ENCODE peak calls at places on chromosomes 4 and X, in six cellular contexts. One of them, this sample, is unnamed.

GRCh38 chr4:151218343-151218742 is 58.6 kb upstream of the PRSS48 start:
- DNase-seq in ovary: no peak
- DNase-seq in BE2C: no peak
- DNase-seq in A549: no peak
- DNase-seq in HCT116: no peak
- DNase-seq in fibroblast of villous mesenchyme: peak
- DNase-seq in this sample: no peak

GRCh38 chrX:7086384-7086783 is 61.1 kb upstream of the STS start:
- DNase-seq in ovary: no peak
- DNase-seq in fibroblast of villous mesenchyme: peak
- DNase-seq in A549: no peak
- DNase-seq in BE2C: no peak
- DNase-seq in HCT116: no peak
- DNase-seq in this sample: no peak

GRCh38 chr4:18390655-18391369 is 369.3 kb upstream of the LCORL start:
- DNase-seq in fibroblast of villous mesenchyme: no peak
- DNase-seq in BE2C: no peak
- DNase-seq in A549: no peak
- DNase-seq in ovary: no peak
- DNase-seq in HCT116: peak
- DNase-seq in this sample: no peak

GRCh38 chrX:153411988-153412574 is 809 bp downstream of the ZFP92 start:
- DNase-seq in A549: no peak
- DNase-seq in BE2C: no peak
- DNase-seq in HCT116: no peak
- DNase-seq in ovary: no peak
- DNase-seq in fibroblast of villous mesenchyme: peak
- DNase-seq in this sample: no peak

GRCh38 chrX:84186603-84187358 is 1.2 kb downstream of the RPS6KA6 start:
- DNase-seq in BE2C: peak
- DNase-seq in A549: peak
- DNase-seq in ovary: no peak
- DNase-seq in HCT116: no peak
- DNase-seq in fibroblast of villous mesenchyme: no peak
- DNase-seq in this sample: no peak

GRCh38 chr4:148238086-148238485 is 204.1 kb downstream of the NR3C2 start:
- DNase-seq in BE2C: no peak
- DNase-seq in A549: no peak
- DNase-seq in fibroblast of villous mesenchyme: no peak
- DNase-seq in HCT116: no peak
- DNase-seq in ovary: no peak
- DNase-seq in this sample: no peak

GRCh38 chr4:143559757-143560147 is 46.2 kb downstream of the SMARCA5 start:
- DNase-seq in ovary: no peak
- DNase-seq in HCT116: no peak
- DNase-seq in BE2C: peak
- DNase-seq in fibroblast of villous mesenchyme: no peak
- DNase-seq in A549: no peak
- DNase-seq in this sample: no peak

GRCh38 chr4:141180991-141181760 is 39.5 kb upstream of the ZNF330 start:
- DNase-seq in BE2C: no peak
- DNase-seq in HCT116: no peak
- DNase-seq in ovary: no peak
- DNase-seq in A549: no peak
- DNase-seq in fibroblast of villous mesenchyme: no peak
- DNase-seq in this sample: no peak

GRCh38 chr4:152935661-152936445 is at the start of gene FHDC1:
- DNase-seq in ovary: peak
- DNase-seq in BE2C: peak
- DNase-seq in fibroblast of villous mesenchyme: no peak
- DNase-seq in HCT116: peak
- DNase-seq in A549: no peak
- DNase-seq in this sample: peak

GRCh38 chr4:3870567-3870962 is 104.4 kb downstream of the ADRA2C start:
- DNase-seq in A549: no peak
- DNase-seq in fibroblast of villous mesenchyme: no peak
- DNase-seq in ovary: no peak
- DNase-seq in HCT116: no peak
- DNase-seq in BE2C: no peak
- DNase-seq in this sample: no peak

GRCh38 chrX:136185409-136186022 is 38.2 kb downstream of the FHL1 start:
- DNase-seq in A549: peak
- DNase-seq in HCT116: peak
- DNase-seq in fibroblast of villous mesenchyme: peak
- DNase-seq in ovary: no peak
- DNase-seq in BE2C: no peak
- DNase-seq in this sample: no peak

GRCh38 chrX:77389891-77390290 is 57.3 kb upstream of the FGF16 start:
- DNase-seq in fibroblast of villous mesenchyme: no peak
- DNase-seq in ovary: no peak
- DNase-seq in A549: no peak
- DNase-seq in BE2C: no peak
- DNase-seq in HCT116: no peak
- DNase-seq in this sample: no peak

GRCh38 chr4:5839751-5840674 is 52.9 kb downstream of the CRMP1 start:
- DNase-seq in HCT116: no peak
- DNase-seq in BE2C: no peak
- DNase-seq in ovary: peak
- DNase-seq in A549: no peak
- DNase-seq in fibroblast of villous mesenchyme: peak
- DNase-seq in this sample: no peak

GRCh38 chr4:15717126-15717525 is 14.3 kb downstream of the BST1 start:
- DNase-seq in A549: no peak
- DNase-seq in HCT116: no peak
- DNase-seq in fibroblast of villous mesenchyme: peak
- DNase-seq in ovary: no peak
- DNase-seq in BE2C: no peak
- DNase-seq in this sample: no peak

GRCh38 chr4:61397174-61397573 is 197.0 kb downstream of the ADGRL3 start:
- DNase-seq in HCT116: no peak
- DNase-seq in A549: no peak
- DNase-seq in BE2C: no peak
- DNase-seq in fibroblast of villous mesenchyme: peak
- DNase-seq in ovary: no peak
- DNase-seq in this sample: no peak

GRCh38 chr4:14929669-14930068 is 72.6 kb upstream of the CPEB2 start:
- DNase-seq in fibroblast of villous mesenchyme: no peak
- DNase-seq in BE2C: no peak
- DNase-seq in A549: no peak
- DNase-seq in ovary: no peak
- DNase-seq in HCT116: no peak
- DNase-seq in this sample: no peak

GRCh38 chrX:258291-259040 is 22.7 kb upstream of the PLCXD1 start:
- DNase-seq in HCT116: no peak
- DNase-seq in fibroblast of villous mesenchyme: no peak
- DNase-seq in ovary: no peak
- DNase-seq in A549: no peak
- DNase-seq in BE2C: no peak
- DNase-seq in this sample: no peak

GRCh38 chr4:105895324-105895608 is at the start of gene NPNT:
- DNase-seq in A549: no peak
- DNase-seq in BE2C: peak
- DNase-seq in HCT116: no peak
- DNase-seq in ovary: no peak
- DNase-seq in fibroblast of villous mesenchyme: no peak
- DNase-seq in this sample: peak

GRCh38 chr4:81600511-81601269 is 129.0 kb upstream of the RASGEF1B start:
- DNase-seq in HCT116: no peak
- DNase-seq in A549: no peak
- DNase-seq in BE2C: no peak
- DNase-seq in ovary: peak
- DNase-seq in fibroblast of villous mesenchyme: peak
- DNase-seq in this sample: no peak

GRCh38 chr4:153335665-153336064 is 8.8 kb upstream of the MND1 start:
- DNase-seq in BE2C: no peak
- DNase-seq in HCT116: no peak
- DNase-seq in ovary: no peak
- DNase-seq in fibroblast of villous mesenchyme: peak
- DNase-seq in A549: no peak
- DNase-seq in this sample: no peak

GRCh38 chr4:80255374-80256095 is 10.9 kb upstream of the FGF5 start:
- DNase-seq in HCT116: no peak
- DNase-seq in BE2C: no peak
- DNase-seq in A549: no peak
- DNase-seq in ovary: no peak
- DNase-seq in fibroblast of villous mesenchyme: peak
- DNase-seq in this sample: no peak

GRCh38 chr4:57102050-57102564 is 8.1 kb downstream of the IGFBP7 start:
- DNase-seq in ovary: peak
- DNase-seq in fibroblast of villous mesenchyme: peak
- DNase-seq in BE2C: peak
- DNase-seq in A549: no peak
- DNase-seq in HCT116: no peak
- DNase-seq in this sample: no peak

GRCh38 chr4:53583513-53583912 is 7.8 kb downstream of the LNX1 start:
- DNase-seq in BE2C: no peak
- DNase-seq in fibroblast of villous mesenchyme: no peak
- DNase-seq in ovary: no peak
- DNase-seq in A549: no peak
- DNase-seq in HCT116: no peak
- DNase-seq in this sample: no peak

GRCh38 chr4:150078996-150079581 is 844 bp downstream of the DCLK2 start:
- DNase-seq in BE2C: peak
- DNase-seq in HCT116: no peak
- DNase-seq in ovary: peak
- DNase-seq in fibroblast of villous mesenchyme: peak
- DNase-seq in A549: peak
- DNase-seq in this sample: peak

GRCh38 chr4:15162465-15163283 is 160.4 kb downstream of the CPEB2 start:
- DNase-seq in BE2C: no peak
- DNase-seq in fibroblast of villous mesenchyme: peak
- DNase-seq in ovary: no peak
- DNase-seq in A549: no peak
- DNase-seq in HCT116: no peak
- DNase-seq in this sample: no peak

GRCh38 chr4:177718514-177718913 is 276.3 kb upstream of the AGA start:
- DNase-seq in A549: no peak
- DNase-seq in BE2C: no peak
- DNase-seq in ovary: no peak
- DNase-seq in fibroblast of villous mesenchyme: no peak
- DNase-seq in HCT116: no peak
- DNase-seq in this sample: no peak

GRCh38 chr4:148574066-148574465 is 131.9 kb upstream of the NR3C2 start:
- DNase-seq in BE2C: no peak
- DNase-seq in A549: no peak
- DNase-seq in HCT116: no peak
- DNase-seq in ovary: no peak
- DNase-seq in fibroblast of villous mesenchyme: no peak
- DNase-seq in this sample: no peak

GRCh38 chr4:71120831-71121524 is 127.5 kb downstream of the DCK start:
- DNase-seq in HCT116: no peak
- DNase-seq in fibroblast of villous mesenchyme: no peak
- DNase-seq in BE2C: no peak
- DNase-seq in A549: no peak
- DNase-seq in ovary: no peak
- DNase-seq in this sample: no peak

GRCh38 chrX:151825927-151826471 is 86.7 kb upstream of the MAGEA4 start:
- DNase-seq in BE2C: no peak
- DNase-seq in fibroblast of villous mesenchyme: peak
- DNase-seq in ovary: no peak
- DNase-seq in A549: peak
- DNase-seq in HCT116: no peak
- DNase-seq in this sample: no peak

GRCh38 chr4:111847256-111848108 is 297.8 kb upstream of the FAM241A start:
- DNase-seq in HCT116: no peak
- DNase-seq in BE2C: no peak
- DNase-seq in fibroblast of villous mesenchyme: peak
- DNase-seq in A549: no peak
- DNase-seq in ovary: no peak
- DNase-seq in this sample: no peak
- TF ChIP-seq CTCF in HCT116: no peak
- TF ChIP-seq CTCF in BE2C: peak
- TF ChIP-seq CTCF in fibroblast of villous mesenchyme: peak
- TF ChIP-seq CTCF in A549: no peak
- TF ChIP-seq CTCF in ovary: no peak
- TF ChIP-seq CTCF in this sample: peak

GRCh38 chr4:1082215-1083182 is 30.9 kb downstream of the RNF212 start:
- DNase-seq in ovary: no peak
- DNase-seq in BE2C: no peak
- DNase-seq in A549: peak
- DNase-seq in HCT116: no peak
- DNase-seq in fibroblast of villous mesenchyme: peak
- DNase-seq in this sample: no peak
- TF ChIP-seq CTCF in ovary: no peak
- TF ChIP-seq CTCF in BE2C: no peak
- TF ChIP-seq CTCF in A549: no peak
- TF ChIP-seq CTCF in HCT116: no peak
- TF ChIP-seq CTCF in fibroblast of villous mesenchyme: no peak
- TF ChIP-seq CTCF in this sample: no peak

GRCh38 chrX:143669395-143669794 is 33.5 kb upstream of the SLITRK4 start:
- DNase-seq in A549: no peak
- DNase-seq in fibroblast of villous mesenchyme: peak
- DNase-seq in BE2C: no peak
- DNase-seq in HCT116: no peak
- DNase-seq in ovary: no peak
- DNase-seq in this sample: no peak
- TF ChIP-seq CTCF in A549: no peak
- TF ChIP-seq CTCF in fibroblast of villous mesenchyme: peak
- TF ChIP-seq CTCF in BE2C: no peak
- TF ChIP-seq CTCF in HCT116: no peak
- TF ChIP-seq CTCF in ovary: no peak
- TF ChIP-seq CTCF in this sample: peak

DNA sequence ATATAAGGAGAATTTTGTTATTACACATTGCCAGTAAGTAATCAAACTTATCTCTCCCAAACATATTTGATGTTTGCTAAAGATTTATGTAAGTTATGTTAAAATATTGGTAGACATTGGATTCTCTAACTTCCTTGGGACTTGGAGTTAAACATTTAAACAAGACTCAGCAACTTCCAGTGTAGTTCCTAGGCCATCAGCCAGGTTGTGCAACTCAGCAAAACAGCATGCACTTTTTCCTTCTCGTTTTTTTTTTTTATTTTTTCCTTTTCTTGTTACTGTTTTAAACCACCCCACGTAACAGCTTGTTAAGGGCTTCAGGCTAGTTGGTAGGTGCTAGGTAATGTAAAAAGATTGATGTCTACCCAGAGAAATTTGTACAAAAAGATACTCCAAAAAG is 510.4 kb downstream of the ANKRD50 start:
- DNase-seq in ovary: peak
- DNase-seq in HCT116: no peak
- DNase-seq in BE2C: no peak
- DNase-seq in A549: no peak
- DNase-seq in fibroblast of villous mesenchyme: peak
- DNase-seq in this sample: no peak
- TF ChIP-seq CTCF in ovary: no peak
- TF ChIP-seq CTCF in HCT116: no peak
- TF ChIP-seq CTCF in BE2C: no peak
- TF ChIP-seq CTCF in A549: no peak
- TF ChIP-seq CTCF in fibroblast of villous mesenchyme: peak
- TF ChIP-seq CTCF in this sample: no peak

This sample was measured in progenitor cell of endocrine pancreas.